ENCODE peak calls at places on chromosomes 11 and 22, in nine cellular contexts. H, O, D, T, X, E, M, N and B are unnamed samples.

GRCh38 chr11:118625036-118625690 is 17.7 kb downstream of the PHLDB1 start:
- DNase-seq in X (no peak), D (no peak), N (no peak), H (no peak), O (peak; percentile 24), E (no peak), T (peak; percentile 40), M (no peak), B (no peak)

GRCh38 chr11:77191823-77192495 is 63.9 kb downstream of the MYO7A start:
- DNase-seq in O (peak; percentile 48), X (no peak), E (peak; percentile 80), D (peak; percentile 82), T (no peak), N (peak; percentile 26), M (peak; percentile 12), H (peak; percentile 83), B (no peak)

GRCh38 chr11:46554205-46555162 is 39.3 kb downstream of the AMBRA1 start:
- DNase-seq in M (peak; percentile 79), T (no peak), O (no peak), E (no peak), X (peak; percentile 30), D (no peak), H (peak; percentile 80), N (peak; percentile 85), B (no peak)

GRCh38 chr11:45423036-45423435 is 136.9 kb upstream of the SYT13 start:
- DNase-seq in M (peak; percentile 15), O (no peak), T (no peak), E (no peak), H (no peak), N (no peak), D (no peak), X (no peak), B (no peak)

GRCh38 chr11:130146797-130147196 is 12.8 kb upstream of the ST14 start:
- DNase-seq in X (no peak), M (no peak), N (peak; percentile 29), O (no peak), E (peak; percentile 37), H (peak; percentile 49), T (no peak), D (no peak), B (no peak)

GRCh38 chr11:41246399-41246745 is 213.1 kb downstream of the LRRC4C start:
- DNase-seq in N (no peak), T (no peak), O (peak; percentile 10), M (no peak), X (no peak), E (no peak), D (no peak), H (no peak), B (no peak)

GRCh38 chr22:45585437-45585755 is 82.7 kb downstream of the FBLN1 start:
- DNase-seq in N (peak; percentile 66), M (peak; percentile 72), H (peak; percentile 29), X (no peak), O (peak; percentile 59), T (no peak), D (no peak), E (no peak), B (no peak)

GRCh38 chr22:39493759-39494158 is 8.3 kb upstream of the MIEF1 start:
- DNase-seq in M (peak; percentile 95), N (peak; percentile 53), T (no peak), E (no peak), X (peak; percentile 75), H (peak; percentile 52), D (no peak), O (no peak), B (no peak)

GRCh38 chr11:33723238-33723881 is 12.9 kb downstream of the CD59 start:
- DNase-seq in D (no peak), H (peak; percentile 95), N (peak; percentile 93), X (peak; percentile 60), T (no peak), O (peak; percentile 36), M (peak; percentile 100), E (no peak), B (no peak)

GRCh38 chr22:37340331-37341262 is 58.3 kb downstream of the CYTH4 start:
- DNase-seq in D (peak; percentile 40), N (no peak), T (peak; percentile 10), H (no peak), O (no peak), E (no peak), X (no peak), M (no peak), B (no peak)

GRCh38 chr11:132200303-132200936 is 830.0 kb downstream of the NTM start:
- DNase-seq in H (no peak), T (no peak), D (no peak), X (no peak), O (no peak), M (no peak), E (no peak), N (no peak), B (no peak)